ENCODE peak calls at places on chromosome 22, in five cellular contexts. R, Q, K, M and B are unnamed samples.
A peak's percentile ranks its signal among the peaks of the same experiment; 100 is the strongest.

GRCh38 chr22:22882033-22882717 is 5.4 kb upstream of the IGLL5 start:
- DNase-seq in K (no peak), M (peak; percentile 81), Q (no peak), R (no peak), B (no peak)

GRCh38 chr22:46661221-46661851 is 41.1 kb downstream of the GRAMD4 start:
- DNase-seq in Q (no peak), R (peak; percentile 58), K (no peak), M (no peak), B (peak; percentile 76)

GRCh38 chr22:40791241-40791640 is 27.9 kb downstream of the SLC25A17 start:
- DNase-seq in Q (no peak), R (no peak), K (no peak), M (no peak), B (no peak)

GRCh38 chr22:29707471-29707870 is 12.3 kb upstream of the CABP7 start:
- DNase-seq in K (no peak), Q (no peak), R (no peak), M (no peak), B (no peak)

GRCh38 chr22:17105143-17106129 is 15.7 kb downstream of the TMEM121B start:
- DNase-seq in Q (no peak), K (no peak), M (no peak), R (no peak), B (no peak)

GRCh38 chr22:46589141-46589748 is 30.9 kb upstream of the GRAMD4 start:
- DNase-seq in R (no peak), K (no peak), M (no peak), Q (no peak), B (no peak)

GRCh38 chr22:24554316-24555159 is at the start of gene GUCD1:
- DNase-seq in K (no peak), Q (no peak), M (no peak), R (no peak), B (peak; percentile 41)

GRCh38 chr22:47063606-47064005 is 301.2 kb downstream of the TBC1D22A start:
- DNase-seq in M (no peak), Q (no peak), K (no peak), R (no peak), B (no peak)

GRCh38 chr22:29155966-29156365 is 49.7 kb upstream of the EMID1 start:
- DNase-seq in K (no peak), Q (no peak), M (no peak), R (no peak), B (no peak)

GRCh38 chr22:30250713-30251267 is 4.2 kb upstream of the LIF start:
- DNase-seq in Q (no peak), K (no peak), R (peak; percentile 54), M (no peak), B (peak; percentile 86)

GRCh38 chr22:46007848-46008261 is 30.9 kb upstream of the WNT7B start:
- DNase-seq in M (no peak), R (no peak), K (no peak), Q (no peak), B (peak; percentile 87)

GRCh38 chr22:46902436-46902835 is 140.0 kb downstream of the TBC1D22A start:
- DNase-seq in Q (no peak), M (no peak), R (no peak), K (no peak), B (no peak)

GRCh38 chr22:46088541-46089311 is 61.6 kb upstream of the PPARA start:
- DNase-seq in K (no peak), R (no peak), M (no peak), Q (no peak), B (peak; percentile 64)

GRCh38 chr22:35480627-35481565 is 59.7 kb upstream of the RASD2 start:
- DNase-seq in Q (no peak), M (no peak), R (no peak), K (no peak), B (no peak)

GRCh38 chr22:49953027-49953679 is 7.4 kb upstream of the PIM3 start:
- DNase-seq in K (no peak), Q (no peak), R (no peak), M (no peak), B (no peak)

GRCh38 chr22:47065756-47066615 is 303.5 kb downstream of the TBC1D22A start:
- DNase-seq in R (no peak), Q (no peak), K (no peak), M (no peak), B (peak; percentile 46)

GRCh38 chr22:48427731-48428211 is 1399.9 kb downstream of the BRD1 start:
- DNase-seq in Q (no peak), R (no peak), M (no peak), K (no peak), B (no peak)

GRCh38 chr22:46367707-46368191 is 32.2 kb downstream of the TRMU start:
- DNase-seq in K (peak; percentile 44), M (peak; percentile 67), R (peak; percentile 64), Q (peak; percentile 61), B (peak; percentile 40)

GRCh38 chr22:35766654-35767580 is 49.2 kb downstream of the APOL5 start:
- DNase-seq in Q (no peak), K (no peak), R (no peak), M (no peak), B (no peak)

GRCh38 chr22:49299821-49300231 is 527.8 kb downstream of the BRD1 start:
- DNase-seq in K (no peak), Q (no peak), R (no peak), M (no peak), B (no peak)

DNA sequence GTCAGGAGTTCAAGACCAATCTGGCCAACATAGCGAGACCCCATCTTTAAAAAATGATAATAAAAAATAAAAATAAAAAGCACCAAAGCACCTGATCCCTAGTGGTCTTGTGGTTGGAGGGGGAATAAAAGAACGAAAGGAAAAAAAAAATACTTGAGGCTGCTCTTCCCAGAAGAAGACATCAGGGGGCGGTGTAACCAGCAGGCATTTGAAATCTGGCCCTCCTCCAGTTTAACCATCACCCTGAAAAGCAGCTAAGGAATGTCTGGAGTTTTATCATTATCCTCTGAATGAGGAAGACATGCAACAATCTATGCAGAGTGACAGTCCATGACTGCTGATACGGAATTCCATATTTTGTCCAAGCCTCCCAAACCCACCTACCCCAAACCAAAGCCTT is 5.6 kb upstream of the KCTD17 start:
- DNase-seq in K (no peak), Q (no peak), R (peak; percentile 32), M (peak; percentile 37), B (peak; percentile 62)
- TF ChIP-seq MAFK in K (no peak), Q (no peak), R (no peak), M (no peak), B (no peak)

GRCh38 chr22:44755956-44756361 is 3.6 kb downstream of the ARHGAP8 start:
- DNase-seq in Q (no peak), M (no peak), R (no peak), K (no peak), B (no peak)
- TF ChIP-seq MAFK in Q (no peak), M (no peak), R (no peak), K (no peak), B (no peak)

GRCh38 chr22:39477542-39477941 is 20.7 kb downstream of the MGAT3 start:
- DNase-seq in K (no peak), M (no peak), R (no peak), Q (no peak), B (no peak)
- TF ChIP-seq MAFK in K (no peak), M (no peak), R (no peak), Q (no peak), B (no peak)

DNA sequence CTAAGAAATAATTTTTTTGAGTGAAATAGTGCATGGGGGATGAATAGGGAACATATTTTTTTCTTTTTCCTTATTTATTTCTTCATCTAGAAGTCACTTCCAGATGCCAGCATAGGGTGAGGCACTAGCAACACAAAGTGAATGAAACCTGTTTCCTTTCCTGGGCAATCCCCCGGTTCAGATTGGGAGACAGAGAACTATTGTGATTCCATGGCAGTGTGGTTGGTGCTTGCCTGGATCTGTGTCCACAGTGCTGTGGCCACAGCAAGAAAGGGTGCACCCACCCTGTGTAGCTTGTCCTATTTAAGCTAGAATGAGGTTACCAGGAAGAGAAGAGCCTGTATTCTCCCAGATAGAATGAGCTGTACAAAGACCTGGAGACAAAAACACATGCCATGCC is 57.6 kb downstream of the SLC5A1 start:
- DNase-seq in K (no peak), R (no peak), Q (no peak), M (no peak), B (no peak)
- TF ChIP-seq MAFK in K (no peak), R (no peak), Q (no peak), M (no peak), B (no peak)

DNA sequence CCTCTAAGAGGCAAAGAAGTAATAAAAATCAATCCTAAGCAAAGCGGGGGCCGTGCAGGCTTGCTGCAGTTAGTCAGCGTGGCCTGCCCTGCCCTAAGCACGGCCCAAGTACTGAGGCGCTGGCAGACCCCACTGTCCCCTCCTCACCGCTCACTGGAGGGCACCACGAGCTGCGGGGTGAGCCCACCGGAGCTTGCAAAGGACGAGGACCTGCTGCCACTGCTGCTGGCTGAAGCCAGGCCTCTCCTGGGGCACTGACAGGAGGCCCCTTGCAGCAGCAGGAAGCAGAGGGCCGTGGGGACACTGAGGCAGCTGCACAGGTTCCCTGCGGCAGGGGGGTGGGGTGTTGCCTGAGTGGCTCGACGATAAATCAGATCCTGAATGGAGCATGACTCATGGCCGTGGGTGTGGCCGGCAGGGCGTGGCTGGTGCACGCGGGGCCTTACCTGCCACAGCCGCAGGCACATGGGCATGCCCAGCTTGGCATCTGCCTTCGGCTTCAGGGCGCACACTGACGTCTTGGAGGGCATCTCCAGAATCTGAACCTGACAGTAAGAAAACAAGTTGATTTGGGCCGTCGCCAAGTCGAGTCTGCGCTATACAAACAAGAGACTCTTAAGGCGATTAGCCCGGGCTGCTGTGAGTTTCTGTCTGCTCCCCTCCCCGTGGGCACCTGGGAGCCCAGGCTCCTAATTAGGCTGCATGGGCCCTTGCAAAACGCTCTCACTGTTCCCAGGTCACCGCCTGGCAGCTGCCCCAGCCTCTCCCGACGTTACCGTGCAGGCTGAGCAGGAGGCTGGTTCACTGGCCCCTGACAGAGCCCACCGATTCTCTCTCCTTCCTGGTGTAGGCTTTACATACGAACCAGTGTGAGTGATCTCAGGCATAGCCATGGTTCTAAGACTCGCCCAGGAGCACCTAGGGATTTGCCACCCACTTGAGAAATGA is 45.9 kb downstream of the TBX1 start:
- DNase-seq in Q (no peak), M (peak; percentile 97), K (no peak), R (peak; percentile 50), B (no peak)
- TF ChIP-seq MAFK in Q (no peak), M (peak; percentile 51), K (no peak), R (no peak), B (no peak)

GRCh38 chr22:21815958-21816357 is 51.5 kb downstream of the MAPK1 start:
- DNase-seq in Q (no peak), K (no peak), R (no peak), M (no peak), B (no peak)
- TF ChIP-seq MAFK in Q (no peak), K (no peak), R (no peak), M (no peak), B (no peak)

GRCh38 chr22:32202539-32203180 is 2.2 kb downstream of the RFPL2 start:
- DNase-seq in Q (no peak), R (peak; percentile 47), K (peak; percentile 68), M (peak; percentile 23), B (peak; percentile 22)
- TF ChIP-seq MAFK in Q (no peak), R (no peak), K (no peak), M (no peak), B (no peak)

GRCh38 chr22:26273011-26273675 is 103.9 kb downstream of the SEZ6L start:
- DNase-seq in R (no peak), M (no peak), K (no peak), Q (no peak), B (no peak)
- TF ChIP-seq MAFK in R (no peak), M (no peak), K (no peak), Q (no peak), B (no peak)